ENCODE peak calls at places on chromosome 14, in seven cellular contexts. One of them, this sample, is unnamed.

GRCh38 chr14:21917699-21918436 is 244.2 kb upstream of the OR4E1 start:
- DNase-seq in heart left ventricle: peak; percentile 8
- DNase-seq in body of pancreas: peak; percentile 35
- DNase-seq in GM12892: no peak
- DNase-seq in HCT116: peak; percentile 31
- DNase-seq in stomach: peak; percentile 53
- DNase-seq in IMR-90: peak; percentile 41
- DNase-seq in this sample: no peak

GRCh38 chr14:70803321-70804110 is 5.8 kb downstream of the MAP3K9 start:
- DNase-seq in heart left ventricle: no peak
- DNase-seq in body of pancreas: no peak
- DNase-seq in GM12892: no peak
- DNase-seq in HCT116: no peak
- DNase-seq in stomach: no peak
- DNase-seq in IMR-90: no peak
- DNase-seq in this sample: no peak

GRCh38 chr14:93051600-93052546 is 63.9 kb downstream of the ITPK1 start:
- DNase-seq in heart left ventricle: no peak
- DNase-seq in body of pancreas: no peak
- DNase-seq in GM12892: no peak
- DNase-seq in HCT116: no peak
- DNase-seq in stomach: no peak
- DNase-seq in IMR-90: no peak
- DNase-seq in this sample: no peak

GRCh38 chr14:68977741-68978549 is 1.2 kb downstream of the ACTN1 start:
- DNase-seq in heart left ventricle: peak; percentile 80
- DNase-seq in body of pancreas: peak; percentile 57
- DNase-seq in GM12892: no peak
- DNase-seq in HCT116: no peak
- DNase-seq in stomach: peak; percentile 44
- DNase-seq in IMR-90: peak; percentile 95
- DNase-seq in this sample: peak; percentile 45

GRCh38 chr14:34906287-34906686 is 31.1 kb upstream of the BAZ1A start:
- DNase-seq in heart left ventricle: no peak
- DNase-seq in body of pancreas: no peak
- DNase-seq in GM12892: no peak
- DNase-seq in HCT116: no peak
- DNase-seq in stomach: no peak
- DNase-seq in IMR-90: no peak
- DNase-seq in this sample: no peak

GRCh38 chr14:98994571-98994970 is 277.4 kb downstream of the BCL11B start:
- DNase-seq in heart left ventricle: no peak
- DNase-seq in body of pancreas: no peak
- DNase-seq in GM12892: no peak
- DNase-seq in HCT116: no peak
- DNase-seq in stomach: no peak
- DNase-seq in IMR-90: no peak
- DNase-seq in this sample: no peak

GRCh38 chr14:77657244-77657643 is 40.8 kb upstream of the SPTLC2 start:
- DNase-seq in heart left ventricle: peak; percentile 20
- DNase-seq in body of pancreas: no peak
- DNase-seq in GM12892: no peak
- DNase-seq in HCT116: no peak
- DNase-seq in stomach: no peak
- DNase-seq in IMR-90: no peak
- DNase-seq in this sample: no peak

GRCh38 chr14:38693423-38693822 is 409.6 kb downstream of the SEC23A start:
- DNase-seq in heart left ventricle: no peak
- DNase-seq in body of pancreas: no peak
- DNase-seq in GM12892: no peak
- DNase-seq in HCT116: no peak
- DNase-seq in stomach: no peak
- DNase-seq in IMR-90: no peak
- DNase-seq in this sample: no peak

GRCh38 chr14:90300649-90301048 is 31.1 kb downstream of the NRDE2 start:
- DNase-seq in heart left ventricle: no peak
- DNase-seq in body of pancreas: no peak
- DNase-seq in GM12892: no peak
- DNase-seq in HCT116: no peak
- DNase-seq in stomach: no peak
- DNase-seq in IMR-90: peak; percentile 24
- DNase-seq in this sample: peak; percentile 38

GRCh38 chr14:33794791-33795300 is 156.0 kb downstream of the EGLN3 start:
- DNase-seq in heart left ventricle: no peak
- DNase-seq in body of pancreas: no peak
- DNase-seq in GM12892: no peak
- DNase-seq in HCT116: no peak
- DNase-seq in stomach: no peak
- DNase-seq in IMR-90: no peak
- DNase-seq in this sample: no peak

GRCh38 chr14:106436310-106436905 is 910.0 kb downstream of the TMEM121 start:
- DNase-seq in heart left ventricle: no peak
- DNase-seq in body of pancreas: peak; percentile 62
- DNase-seq in GM12892: no peak
- DNase-seq in HCT116: no peak
- DNase-seq in stomach: no peak
- DNase-seq in IMR-90: no peak
- DNase-seq in this sample: no peak

GRCh38 chr14:61372842-61373555 is 51.6 kb downstream of the PRKCH start:
- DNase-seq in heart left ventricle: no peak
- DNase-seq in body of pancreas: no peak
- DNase-seq in GM12892: no peak
- DNase-seq in HCT116: no peak
- DNase-seq in stomach: no peak
- DNase-seq in IMR-90: no peak
- DNase-seq in this sample: no peak

GRCh38 chr14:45715946-45716345 is 462.9 kb upstream of the MIS18BP1 start:
- DNase-seq in heart left ventricle: no peak
- DNase-seq in body of pancreas: no peak
- DNase-seq in GM12892: no peak
- DNase-seq in HCT116: no peak
- DNase-seq in stomach: no peak
- DNase-seq in IMR-90: no peak
- DNase-seq in this sample: no peak

GRCh38 chr14:105525861-105526780 is at the start of gene TMEM121:
- DNase-seq in heart left ventricle: no peak
- DNase-seq in body of pancreas: peak; percentile 30
- DNase-seq in GM12892: no peak
- DNase-seq in HCT116: no peak
- DNase-seq in stomach: no peak
- DNase-seq in IMR-90: no peak
- DNase-seq in this sample: no peak

GRCh38 chr14:95460647-95461478 is 55.6 kb downstream of the SYNE3 start:
- DNase-seq in heart left ventricle: no peak
- DNase-seq in body of pancreas: no peak
- DNase-seq in GM12892: no peak
- DNase-seq in HCT116: peak; percentile 37
- DNase-seq in stomach: no peak
- DNase-seq in IMR-90: peak; percentile 79
- DNase-seq in this sample: peak; percentile 97

GRCh38 chr14:72270341-72270740 is 338.1 kb downstream of the RGS6 start:
- DNase-seq in heart left ventricle: no peak
- DNase-seq in body of pancreas: no peak
- DNase-seq in GM12892: no peak
- DNase-seq in HCT116: no peak
- DNase-seq in stomach: no peak
- DNase-seq in IMR-90: no peak
- DNase-seq in this sample: no peak

GRCh38 chr14:102390064-102390463 is 27.3 kb downstream of the TECPR2 start:
- DNase-seq in heart left ventricle: no peak
- DNase-seq in body of pancreas: no peak
- DNase-seq in GM12892: no peak
- DNase-seq in HCT116: no peak
- DNase-seq in stomach: no peak
- DNase-seq in IMR-90: peak; percentile 36
- DNase-seq in this sample: no peak

GRCh38 chr14:74898083-74898482 is 16.4 kb downstream of the DLST start:
- DNase-seq in heart left ventricle: no peak
- DNase-seq in body of pancreas: no peak
- DNase-seq in GM12892: no peak
- DNase-seq in HCT116: no peak
- DNase-seq in stomach: no peak
- DNase-seq in IMR-90: no peak
- DNase-seq in this sample: no peak

GRCh38 chr14:75042040-75042439 is 9.2 kb downstream of the MLH3 start:
- DNase-seq in heart left ventricle: no peak
- DNase-seq in body of pancreas: no peak
- DNase-seq in GM12892: no peak
- DNase-seq in HCT116: no peak
- DNase-seq in stomach: no peak
- DNase-seq in IMR-90: no peak
- DNase-seq in this sample: no peak

GRCh38 chr14:58299665-58300202 is 1.4 kb downstream of the ARID4A start:
- DNase-seq in heart left ventricle: no peak
- DNase-seq in body of pancreas: no peak
- DNase-seq in GM12892: no peak
- DNase-seq in HCT116: no peak
- DNase-seq in stomach: no peak
- DNase-seq in IMR-90: no peak
- DNase-seq in this sample: no peak

GRCh38 chr14:103140316-103141109 is 17.3 kb downstream of the TNFAIP2 start:
- DNase-seq in heart left ventricle: no peak
- DNase-seq in body of pancreas: no peak
- DNase-seq in GM12892: no peak
- DNase-seq in HCT116: no peak
- DNase-seq in stomach: no peak
- DNase-seq in IMR-90: no peak
- DNase-seq in this sample: no peak

GRCh38 chr14:64701660-64702059 is 2.6 kb upstream of the PLEKHG3 start:
- DNase-seq in heart left ventricle: no peak
- DNase-seq in body of pancreas: no peak
- DNase-seq in GM12892: no peak
- DNase-seq in HCT116: no peak
- DNase-seq in stomach: no peak
- DNase-seq in IMR-90: no peak
- DNase-seq in this sample: no peak

GRCh38 chr14:64704145-64704742 is at the start of gene PLEKHG3:
- DNase-seq in heart left ventricle: peak; percentile 87
- DNase-seq in body of pancreas: peak; percentile 89
- DNase-seq in GM12892: no peak
- DNase-seq in HCT116: no peak
- DNase-seq in stomach: peak; percentile 87
- DNase-seq in IMR-90: peak; percentile 69
- DNase-seq in this sample: peak; percentile 77

GRCh38 chr14:64700894-64701293 is 3.3 kb upstream of the PLEKHG3 start:
- DNase-seq in heart left ventricle: no peak
- DNase-seq in body of pancreas: no peak
- DNase-seq in GM12892: no peak
- DNase-seq in HCT116: no peak
- DNase-seq in stomach: no peak
- DNase-seq in IMR-90: no peak
- DNase-seq in this sample: no peak

GRCh38 chr14:64703393-64704144 is 655 bp upstream of the PLEKHG3 start:
- DNase-seq in heart left ventricle: no peak
- DNase-seq in body of pancreas: no peak
- DNase-seq in GM12892: no peak
- DNase-seq in HCT116: no peak
- DNase-seq in stomach: no peak
- DNase-seq in IMR-90: no peak
- DNase-seq in this sample: no peak

GRCh38 chr14:64702493-64703392 is 1.5 kb upstream of the PLEKHG3 start:
- DNase-seq in heart left ventricle: no peak
- DNase-seq in body of pancreas: peak; percentile 74
- DNase-seq in GM12892: no peak
- DNase-seq in HCT116: no peak
- DNase-seq in stomach: peak; percentile 80
- DNase-seq in IMR-90: no peak
- DNase-seq in this sample: no peak
- TF ChIP-seq POLR2A in heart left ventricle: no peak
- TF ChIP-seq POLR2A in body of pancreas: peak; percentile 62
- TF ChIP-seq POLR2A in GM12892: no peak
- TF ChIP-seq POLR2A in HCT116: no peak
- TF ChIP-seq POLR2A in stomach: no peak
- TF ChIP-seq POLR2A in IMR-90: no peak
- TF ChIP-seq POLR2A in this sample: no peak

GRCh38 chr14:20682435-20683124 is 1.8 kb upstream of the RNASE4 start:
- DNase-seq in heart left ventricle: peak; percentile 93
- DNase-seq in body of pancreas: peak; percentile 85
- DNase-seq in GM12892: peak; percentile 58
- DNase-seq in HCT116: peak; percentile 88
- DNase-seq in stomach: peak; percentile 84
- DNase-seq in IMR-90: peak; percentile 92
- DNase-seq in this sample: no peak

GRCh38 chr14:20683125-20683895 is 1.1 kb upstream of the RNASE4 start:
- DNase-seq in heart left ventricle: peak; percentile 77
- DNase-seq in body of pancreas: peak; percentile 80
- DNase-seq in GM12892: no peak
- DNase-seq in HCT116: peak; percentile 91
- DNase-seq in stomach: peak; percentile 69
- DNase-seq in IMR-90: peak; percentile 94
- DNase-seq in this sample: no peak

GRCh38 chr14:20683896-20684661 is at the start of gene RNASE4:
- DNase-seq in heart left ventricle: peak; percentile 84
- DNase-seq in body of pancreas: peak; percentile 82
- DNase-seq in GM12892: peak; percentile 40
- DNase-seq in HCT116: peak; percentile 78
- DNase-seq in stomach: peak; percentile 92
- DNase-seq in IMR-90: peak; percentile 93
- DNase-seq in this sample: no peak

GRCh38 chr14:20686386-20687143 is 2.0 kb upstream of the ANG start:
- DNase-seq in heart left ventricle: no peak
- DNase-seq in body of pancreas: peak; percentile 54
- DNase-seq in GM12892: no peak
- DNase-seq in HCT116: no peak
- DNase-seq in stomach: peak; percentile 61
- DNase-seq in IMR-90: no peak
- DNase-seq in this sample: no peak

GRCh38 chr14:20684662-20685456 is 499 bp downstream of the RNASE4 start:
- DNase-seq in heart left ventricle: peak; percentile 40
- DNase-seq in body of pancreas: peak; percentile 53
- DNase-seq in GM12892: no peak
- DNase-seq in HCT116: peak; percentile 42
- DNase-seq in stomach: peak; percentile 46
- DNase-seq in IMR-90: peak; percentile 43
- DNase-seq in this sample: no peak
- TF ChIP-seq POLR2A in heart left ventricle: no peak
- TF ChIP-seq POLR2A in body of pancreas: no peak
- TF ChIP-seq POLR2A in GM12892: no peak
- TF ChIP-seq POLR2A in HCT116: no peak
- TF ChIP-seq POLR2A in stomach: no peak
- TF ChIP-seq POLR2A in IMR-90: no peak
- TF ChIP-seq POLR2A in this sample: no peak

GRCh38 chr14:50792058-50792477 is 38.9 kb downstream of the NIN start:
- DNase-seq in heart left ventricle: no peak
- DNase-seq in body of pancreas: no peak
- DNase-seq in GM12892: no peak
- DNase-seq in HCT116: no peak
- DNase-seq in stomach: no peak
- DNase-seq in IMR-90: no peak
- DNase-seq in this sample: no peak
- TF ChIP-seq POLR2A in heart left ventricle: no peak
- TF ChIP-seq POLR2A in body of pancreas: no peak
- TF ChIP-seq POLR2A in GM12892: peak; percentile 26
- TF ChIP-seq POLR2A in HCT116: no peak
- TF ChIP-seq POLR2A in stomach: no peak
- TF ChIP-seq POLR2A in IMR-90: no peak
- TF ChIP-seq POLR2A in this sample: no peak

DNA sequence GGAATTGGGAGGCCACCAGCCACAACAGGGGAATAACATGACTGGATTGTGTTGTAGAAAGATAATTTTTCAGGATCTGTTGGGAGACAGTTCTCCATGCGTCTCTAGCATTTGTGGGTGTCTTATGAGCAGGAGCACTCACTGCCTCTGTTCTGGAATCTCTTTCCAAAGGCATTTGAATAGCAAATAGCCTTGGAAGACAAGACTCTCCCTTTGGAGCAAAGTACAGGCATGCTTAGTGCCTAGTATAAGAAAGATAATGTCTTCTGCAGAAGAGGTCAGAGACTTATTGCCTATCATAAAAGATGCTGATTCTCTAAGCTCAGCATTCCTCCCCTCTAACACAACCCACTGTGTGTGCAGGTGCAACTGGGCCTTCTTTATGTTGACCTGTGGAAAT is 58.3 kb downstream of the VCPKMT start:
- DNase-seq in heart left ventricle: no peak
- DNase-seq in body of pancreas: no peak
- DNase-seq in GM12892: no peak
- DNase-seq in HCT116: no peak
- DNase-seq in stomach: no peak
- DNase-seq in IMR-90: no peak
- DNase-seq in this sample: no peak
- TF ChIP-seq POLR2A in heart left ventricle: no peak
- TF ChIP-seq POLR2A in body of pancreas: no peak
- TF ChIP-seq POLR2A in GM12892: no peak
- TF ChIP-seq POLR2A in HCT116: no peak
- TF ChIP-seq POLR2A in stomach: no peak
- TF ChIP-seq POLR2A in IMR-90: no peak
- TF ChIP-seq POLR2A in this sample: no peak

This sample was measured in H54.